ENCODE peak calls at places on chromosomes 11 and 22, in four cellular contexts. D is NAMALWA, A is pancreas, Y is omental fat pad. G is an unnamed sample.

GRCh38 chr11:126588630-126589491 is 233.4 kb downstream of the ST3GAL4 start:
- DNase-seq in D (no peak), A (no peak), Y (no peak), G (no peak)

GRCh38 chr11:35986958-35987357 is 43.1 kb downstream of the LDLRAD3 start:
- DNase-seq in D (no peak), A (no peak), Y (no peak), G (no peak)

GRCh38 chr11:110128161-110128560 is 35.0 kb downstream of the ZC3H12C start:
- DNase-seq in D (no peak), A (no peak), Y (no peak), G (no peak)

GRCh38 chr11:102842930-102843329 is 479 bp downstream of the MMP3 start:
- DNase-seq in D (no peak), A (no peak), Y (no peak), G (no peak)

GRCh38 chr11:12399355-12399754 is 22.0 kb downstream of the PARVA start:
- DNase-seq in D (no peak), A (no peak), Y (no peak), G (no peak)

GRCh38 chr11:105357764-105358163 is 218.2 kb upstream of the CARD18 start:
- DNase-seq in D (no peak), A (no peak), Y (no peak), G (no peak)

GRCh38 chr11:130738618-130739017 is 177.7 kb downstream of the SNX19 start:
- DNase-seq in D (no peak), A (no peak), Y (no peak), G (no peak)

GRCh38 chr11:133901999-133902398 is 54.8 kb downstream of the IGSF9B start:
- DNase-seq in D (no peak), A (no peak), Y (no peak), G (no peak)

GRCh38 chr11:119727523-119728081 is 1.4 kb downstream of the NECTIN1 start:
- DNase-seq in D (peak; percentile 32), A (peak; percentile 54), Y (no peak), G (no peak)

GRCh38 chr11:125433454-125434121 is 62.5 kb downstream of the FEZ1 start:
- DNase-seq in D (peak; percentile 65), A (peak; percentile 20), Y (no peak), G (no peak)

GRCh38 chr11:73001615-73002014 is 140.5 kb downstream of the FCHSD2 start:
- DNase-seq in D (no peak), A (peak; percentile 28), Y (no peak), G (no peak)

GRCh38 chr11:32781721-32782120 is 12.7 kb downstream of the CCDC73 start:
- DNase-seq in D (no peak), A (no peak), Y (no peak), G (no peak)

GRCh38 chr22:44648821-44649566 is 53.0 kb upstream of the PRR5 start:
- DNase-seq in D (no peak), A (no peak), Y (no peak), G (no peak)

GRCh38 chr11:73140213-73141030 is 1.7 kb downstream of the FCHSD2 start:
- DNase-seq in D (peak; percentile 55), A (peak; percentile 31), Y (no peak), G (no peak)

GRCh38 chr11:70281114-70281729 is 10.7 kb downstream of the PPFIA1 start:
- DNase-seq in D (no peak), A (no peak), Y (no peak), G (peak; percentile 70)

GRCh38 chr11:32334822-32335221 is 100.5 kb downstream of the WT1 start:
- DNase-seq in D (peak; percentile 35), A (no peak), Y (no peak), G (no peak)

G was measured in aorta.